ENCODE peak calls at places on chromosomes 3 and 15, in seven cellular contexts. P is OCI-LY7, D is foreskin fibroblast, Z is transverse colon, H is retina, R is fibroblast of pulmonary artery, W is hippocampal formation. E is an unnamed sample.
A peak's percentile ranks its signal among the peaks of the same experiment; 100 is the strongest.

GRCh38 chr3:105369501-105370371 is 3.0 kb downstream of the ALCAM start:
- DNase-seq in P (peak; percentile 81), W (peak; percentile 93), H (peak; percentile 87), D (peak; percentile 88), Z (peak; percentile 74), R (peak; percentile 84), E (peak; percentile 79)

GRCh38 chr3:195883160-195883559 is 25.2 kb downstream of the TNK2 start:
- DNase-seq in H (no peak), Z (no peak), R (no peak), P (no peak), D (no peak), W (no peak), E (no peak)

GRCh38 chr3:57757642-57758297 is 1.7 kb downstream of the SLMAP start:
- DNase-seq in H (peak; percentile 36), W (no peak), Z (peak; percentile 13), R (peak; percentile 22), P (peak; percentile 18), D (peak; percentile 17), E (peak; percentile 10)

GRCh38 chr3:88896026-88896425 is 211.4 kb upstream of the EPHA3 start:
- DNase-seq in R (no peak), P (no peak), Z (no peak), H (no peak), D (no peak), W (no peak), E (no peak)

GRCh38 chr15:60751985-60752952 is 273.3 kb upstream of the ICE2 start:
- DNase-seq in R (peak; percentile 88), H (peak; percentile 50), W (peak; percentile 57), P (no peak), D (peak; percentile 75), Z (peak; percentile 29), E (no peak)

GRCh38 chr15:50113187-50113505 is 5.9 kb downstream of the ATP8B4 start:
- DNase-seq in R (no peak), H (no peak), D (no peak), W (no peak), P (no peak), Z (no peak), E (no peak)

GRCh38 chr3:94460914-94461313 is 398.1 kb downstream of the NSUN3 start:
- DNase-seq in P (no peak), H (no peak), W (no peak), D (no peak), R (peak; percentile 6), Z (no peak), E (no peak)

GRCh38 chr3:171704002-171704401 is 106.3 kb downstream of the PLD1 start:
- DNase-seq in W (no peak), R (peak; percentile 66), Z (peak; percentile 30), H (no peak), D (peak; percentile 45), P (peak; percentile 43), E (peak; percentile 47)

GRCh38 chr15:66326051-66326450 is 30.4 kb downstream of the TIPIN start:
- DNase-seq in D (no peak), P (no peak), Z (no peak), R (no peak), H (no peak), W (no peak), E (no peak)

GRCh38 chr3:116770815-116771450 is 61.4 kb downstream of the TUSC7 start:
- DNase-seq in W (peak; percentile 86), Z (peak; percentile 66), D (peak; percentile 88), R (peak; percentile 85), H (peak; percentile 84), P (peak; percentile 58), E (peak; percentile 78)

GRCh38 chr15:99154271-99154670 is 49.4 kb downstream of the SYNM start:
- DNase-seq in P (no peak), W (no peak), R (peak; percentile 16), D (peak; percentile 24), H (no peak), Z (no peak), E (no peak)

GRCh38 chr15:42070276-42070965 is 23.9 kb downstream of the PLA2G4D start:
- DNase-seq in W (no peak), R (no peak), Z (no peak), P (no peak), D (no peak), H (no peak), E (no peak)

GRCh38 chr3:179613807-179614206 is 9.2 kb downstream of the NDUFB5 start:
- DNase-seq in W (no peak), R (peak; percentile 67), D (peak; percentile 18), Z (no peak), H (no peak), P (no peak), E (no peak)

GRCh38 chr3:158152186-158152585 is 42.3 kb downstream of the RSRC1 start:
- DNase-seq in H (no peak), W (no peak), R (peak; percentile 72), D (peak; percentile 72), Z (no peak), P (no peak), E (peak; percentile 45)

GRCh38 chr15:38169982-38170381 is 82.7 kb upstream of the SPRED1 start:
- DNase-seq in Z (no peak), W (no peak), D (peak; percentile 80), P (no peak), R (peak; percentile 63), H (no peak), E (no peak)

GRCh38 chr15:37095197-37095992 is 5.0 kb downstream of the MEIS2 start:
- DNase-seq in H (peak; percentile 66), D (no peak), R (no peak), P (no peak), W (no peak), Z (no peak), E (no peak)

GRCh38 chr3:172550347-172550943 is 27.2 kb upstream of the TNFSF10 start:
- DNase-seq in W (no peak), R (peak; percentile 81), D (peak; percentile 77), P (no peak), Z (no peak), H (no peak), E (peak; percentile 35)

GRCh38 chr15:62658498-62658897 is 384.0 kb upstream of the TPM1 start:
- DNase-seq in D (peak; percentile 10), Z (no peak), H (no peak), P (no peak), W (peak; percentile 34), R (no peak), E (peak; percentile 56)

GRCh38 chr3:187626581-187626980 is 43.6 kb downstream of the SST start:
- DNase-seq in H (no peak), D (no peak), R (no peak), P (no peak), Z (no peak), W (no peak), E (no peak)

GRCh38 chr3:180534828-180535227 is 67.1 kb upstream of the TTC14 start:
- DNase-seq in W (no peak), P (no peak), H (no peak), Z (no peak), D (no peak), R (no peak), E (no peak)

GRCh38 chr15:41183580-41183979 is 47.0 kb downstream of the EXD1 start:
- DNase-seq in H (no peak), D (peak; percentile 11), P (no peak), W (no peak), Z (no peak), R (no peak), E (no peak)

E was measured in GM12865.